ENCODE peak calls at places on chromosomes 6 and 20, in six cellular contexts. A, C, E, M, Q and O are unnamed samples.

GRCh38 chr20:38304845-38305447 is 990 bp downstream of the BPI start:
- DNase-seq in A (no peak), C (no peak), E (peak; percentile 50), M (no peak), Q (no peak), O (peak; percentile 32)

GRCh38 chr6:41713650-41714291 is 21.6 kb downstream of the TFEB start:
- DNase-seq in A (peak; percentile 39), C (no peak), E (peak; percentile 56), M (no peak), Q (no peak), O (peak; percentile 29)

GRCh38 chr20:41150664-41151063 is 13.3 kb downstream of the PLCG1 start:
- DNase-seq in A (no peak), C (no peak), E (no peak), M (no peak), Q (no peak), O (no peak)

GRCh38 chr20:63977392-63978276 is 1.8 kb downstream of the SAMD10 start:
- DNase-seq in A (peak; percentile 14), C (peak; percentile 43), E (no peak), M (no peak), Q (peak; percentile 85), O (peak; percentile 76)

GRCh38 chr6:44431118-44431725 is 43.7 kb downstream of the CDC5L start:
- DNase-seq in A (no peak), C (peak; percentile 17), E (peak; percentile 19), M (peak; percentile 1), Q (peak; percentile 60), O (peak; percentile 75)

GRCh38 chr20:17431621-17432364 is 99.4 kb downstream of the BFSP1 start:
- DNase-seq in A (peak; percentile 34), C (peak; percentile 34), E (peak; percentile 56), M (peak; percentile 57), Q (peak; percentile 31), O (peak; percentile 38)

GRCh38 chr6:43978473-43979360 is 148.5 kb downstream of the MRPL14 start:
- DNase-seq in A (no peak), C (no peak), E (no peak), M (no peak), Q (peak; percentile 27), O (no peak)

GRCh38 chr6:45757443-45758121 is 258.1 kb downstream of the CLIC5 start:
- DNase-seq in A (no peak), C (no peak), E (no peak), M (no peak), Q (no peak), O (no peak)

GRCh38 chr20:10524643-10525042 is 89.5 kb downstream of the SLX4IP start:
- DNase-seq in A (no peak), C (no peak), E (peak; percentile 35), M (peak; percentile 35), Q (peak; percentile 88), O (peak; percentile 67)

GRCh38 chr6:79525272-79526100 is 11.7 kb downstream of the LCA5 start:
- DNase-seq in A (no peak), C (no peak), E (no peak), M (no peak), Q (no peak), O (peak; percentile 43)

GRCh38 chr6:30842754-30843610 is 41.3 kb upstream of the DDR1 start:
- DNase-seq in A (no peak), C (no peak), E (no peak), M (no peak), Q (no peak), O (no peak)

GRCh38 chr6:18742406-18742805 is 355.3 kb downstream of the RNF144B start:
- DNase-seq in A (no peak), C (no peak), E (no peak), M (no peak), Q (peak; percentile 76), O (peak; percentile 8)

GRCh38 chr6:70669133-70669532 is 1.4 kb downstream of the SMAP1 start:
- DNase-seq in A (no peak), C (no peak), E (no peak), M (no peak), Q (no peak), O (no peak)

GRCh38 chr20:56393133-56393472 is 658 bp downstream of the CSTF1 start:
- DNase-seq in A (no peak), C (no peak), E (no peak), M (no peak), Q (no peak), O (peak; percentile 13)

GRCh38 chr6:167079853-167080297 is 43.0 kb upstream of the CCR6 start:
- DNase-seq in A (no peak), C (no peak), E (no peak), M (no peak), Q (no peak), O (no peak)

GRCh38 chr20:54345817-54346216 is 129.6 kb upstream of the DOK5 start:
- DNase-seq in A (no peak), C (no peak), E (no peak), M (no peak), Q (no peak), O (no peak)

GRCh38 chr6:167349816-167350215 is 24.9 kb downstream of the TTLL2 start:
- DNase-seq in A (no peak), C (no peak), E (no peak), M (no peak), Q (no peak), O (no peak)

GRCh38 chr6:149934249-149935156 is 7.3 kb upstream of the ULBP2 start:
- DNase-seq in A (no peak), C (peak; percentile 64), E (peak; percentile 33), M (peak; percentile 49), Q (peak; percentile 55), O (peak; percentile 75)

GRCh38 chr6:166275714-166276166 is 32.5 kb downstream of the PRR18 start:
- DNase-seq in A (peak; percentile 75), C (peak; percentile 80), E (peak; percentile 35), M (peak; percentile 38), Q (peak; percentile 61), O (peak; percentile 37)

GRCh38 chr20:17694767-17695166 is 5.0 kb upstream of the BANF2 start:
- DNase-seq in A (no peak), C (no peak), E (no peak), M (no peak), Q (no peak), O (no peak)

GRCh38 chr20:37220796-37221195 is 40.8 kb downstream of the GHRH start:
- DNase-seq in A (no peak), C (no peak), E (no peak), M (no peak), Q (no peak), O (no peak)

GRCh38 chr20:10469599-10469998 is 34.5 kb downstream of the SLX4IP start:
- DNase-seq in A (no peak), C (no peak), E (peak; percentile 76), M (peak; percentile 75), Q (peak; percentile 59), O (peak; percentile 83)

GRCh38 chr6:46367365-46367764 is 123.9 kb downstream of the RCAN2 start:
- DNase-seq in A (no peak), C (no peak), E (no peak), M (peak; percentile 89), Q (no peak), O (no peak)

GRCh38 chr6:17101422-17102257 is at the start of gene STMND1:
- DNase-seq in A (peak; percentile 25), C (no peak), E (peak; percentile 27), M (no peak), Q (no peak), O (no peak)

GRCh38 chr6:169274761-169275160 is 21.1 kb upstream of the THBS2 start:
- DNase-seq in A (no peak), C (no peak), E (no peak), M (no peak), Q (peak; percentile 80), O (peak; percentile 27)

GRCh38 chr20:20443509-20443908 is 75.6 kb downstream of the INSM1 start:
- DNase-seq in A (no peak), C (no peak), E (no peak), M (no peak), Q (no peak), O (no peak)

GRCh38 chr6:130794010-130794675 is 33.1 kb upstream of the SMLR1 start:
- DNase-seq in A (no peak), C (no peak), E (no peak), M (no peak), Q (no peak), O (no peak)

GRCh38 chr6:43636312-43636667 is 650 bp downstream of the MAD2L1BP start:
- DNase-seq in A (no peak), C (no peak), E (no peak), M (no peak), Q (no peak), O (no peak)

GRCh38 chr6:38671885-38672467 is 31.0 kb downstream of the GLO1 start:
- DNase-seq in A (no peak), C (no peak), E (peak; percentile 56), M (peak; percentile 68), Q (peak; percentile 33), O (peak; percentile 60)

GRCh38 chr6:18674346-18674745 is 287.2 kb downstream of the RNF144B start:
- DNase-seq in A (no peak), C (no peak), E (no peak), M (no peak), Q (no peak), O (no peak)

GRCh38 chr6:168968801-168969200 is 284.8 kb downstream of the THBS2 start:
- DNase-seq in A (no peak), C (no peak), E (no peak), M (no peak), Q (no peak), O (no peak)

GRCh38 chr20:38164624-38165088 is 414 bp downstream of the TGM2 start:
- DNase-seq in A (no peak), C (no peak), E (no peak), M (no peak), Q (no peak), O (no peak)

GRCh38 chr6:149834513-149835481 is 29.4 kb downstream of the LRP11 start:
- DNase-seq in A (no peak), C (peak; percentile 72), E (peak; percentile 27), M (peak; percentile 49), Q (peak; percentile 76), O (peak; percentile 69)

GRCh38 chr20:32050851-32051556 is 1.0 kb upstream of the HCK start:
- DNase-seq in A (peak; percentile 39), C (no peak), E (no peak), M (no peak), Q (no peak), O (no peak)

GRCh38 chr6:40957616-40958492 is 81.2 kb downstream of the UNC5CL start:
- DNase-seq in A (no peak), C (no peak), E (peak; percentile 66), M (no peak), Q (peak; percentile 88), O (peak; percentile 57)